ENCODE peak calls at places on chromosomes 2 and 18, in four cellular contexts. K is body of pancreas, L is aorta, D is thoracic aorta. N is an unnamed sample. For H3K36me3 and H3K4me1, the result is how much of the 10 kb centered on the place peaks cover.

GRCh38 chr18:42583197-42583776 is 532.2 kb downstream of the RIT2 start:
- DNase-seq in K (no peak), D (no peak), L (no peak), N (no peak)

GRCh38 chr2:3377279-3377611 is 373 bp downstream of the EIPR1 start:
- DNase-seq in D (no peak), K (peak), L (no peak), N (no peak)

GRCh38 chr2:9990735-9991134 is 39.2 kb downstream of the GRHL1 start:
- DNase-seq in K (peak), L (no peak), D (no peak), N (no peak)

GRCh38 chr2:54107455-54107764 is 8.0 kb upstream of the ACYP2 start:
- DNase-seq in K (no peak), D (no peak), L (no peak), N (no peak)

GRCh38 chr18:14974088-14974487 is 226.1 kb downstream of the ANKRD30B start:
- DNase-seq in L (no peak), D (no peak), K (no peak), N (no peak)

GRCh38 chr2:132676999-132677398 is 7.0 kb upstream of the LYPD1 start:
- DNase-seq in K (no peak), L (no peak), D (no peak), N (no peak)

GRCh38 chr2:165536861-165537499 is 67.5 kb downstream of the CSRNP3 start:
- DNase-seq in D (no peak), L (no peak), K (no peak), N (no peak)

GRCh38 chr2:170271340-170271739 is 93.4 kb downstream of the MYO3B start:
- DNase-seq in D (no peak), L (no peak), K (no peak), N (no peak)

GRCh38 chr2:43318791-43319190 is 92.4 kb upstream of the ZFP36L2 start:
- DNase-seq in D (no peak), K (no peak), L (no peak), N (no peak)

GRCh38 chr2:113272463-113272862 is 6.3 kb downstream of the PAX8 start:
- DNase-seq in D (no peak), L (no peak), K (no peak), N (no peak)

GRCh38 chr2:173402405-173402974 is 47.8 kb downstream of the CDCA7 start:
- DNase-seq in K (peak), L (peak), D (peak), N (no peak)

GRCh38 chr2:65265090-65266045 is 37.7 kb downstream of the ACTR2 start:
- DNase-seq in D (no peak), K (peak), L (no peak), N (no peak)

GRCh38 chr18:25349131-25349925 is 2.6 kb downstream of the ZNF521 start:
- DNase-seq in K (no peak), D (no peak), L (peak), N (no peak)

DNA sequence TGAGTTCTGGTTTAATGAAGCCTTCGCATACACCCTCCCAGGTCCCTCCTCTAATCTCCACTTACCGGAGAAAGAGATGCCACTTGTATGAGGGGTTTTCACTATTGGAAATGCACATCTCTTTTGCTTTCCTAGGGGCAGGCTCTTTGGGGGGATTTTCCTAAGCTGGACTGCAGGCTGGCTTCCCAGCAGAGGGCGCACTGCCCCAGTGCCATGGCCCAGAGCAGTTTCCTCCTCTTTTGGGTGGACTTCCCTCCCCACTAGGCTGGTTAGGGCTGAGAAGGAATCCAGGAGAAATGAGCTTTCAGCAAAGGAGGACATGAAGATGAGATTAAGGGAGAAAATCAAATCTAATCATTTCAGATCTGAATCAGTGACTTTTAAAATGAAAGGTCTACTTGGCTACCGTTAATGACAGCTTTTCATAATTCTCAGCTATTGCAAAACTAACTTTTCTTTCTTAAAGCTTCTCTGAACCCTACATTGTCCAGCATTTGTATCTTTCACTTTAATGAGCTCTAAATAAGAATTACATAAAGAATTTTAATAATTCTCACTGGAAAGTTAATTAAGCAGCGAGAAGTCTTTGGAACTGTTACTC is 784.1 kb upstream of the FANCL start:
- DNase-seq in L (no peak), K (peak), D (no peak), N (no peak)
- H3K4me3 ChIP-seq in L (no peak), K (no peak), D (no peak), N (no peak)

GRCh38 chr18:673317-673716 is 15.9 kb downstream of the TYMS start:
- DNase-seq in D (no peak), L (no peak), K (no peak), N (no peak)

GRCh38 chr18:669077-669476 is 11.6 kb downstream of the TYMS start:
- DNase-seq in D (no peak), K (no peak), L (no peak), N (no peak)

GRCh38 chr18:670456-670996 is 13.1 kb downstream of the TYMS start:
- DNase-seq in K (no peak), D (no peak), L (no peak), N (no peak)

GRCh38 chr18:673769-674168 is 16.3 kb downstream of the TYMS start:
- DNase-seq in D (no peak), K (no peak), L (no peak), N (no peak)

DNA sequence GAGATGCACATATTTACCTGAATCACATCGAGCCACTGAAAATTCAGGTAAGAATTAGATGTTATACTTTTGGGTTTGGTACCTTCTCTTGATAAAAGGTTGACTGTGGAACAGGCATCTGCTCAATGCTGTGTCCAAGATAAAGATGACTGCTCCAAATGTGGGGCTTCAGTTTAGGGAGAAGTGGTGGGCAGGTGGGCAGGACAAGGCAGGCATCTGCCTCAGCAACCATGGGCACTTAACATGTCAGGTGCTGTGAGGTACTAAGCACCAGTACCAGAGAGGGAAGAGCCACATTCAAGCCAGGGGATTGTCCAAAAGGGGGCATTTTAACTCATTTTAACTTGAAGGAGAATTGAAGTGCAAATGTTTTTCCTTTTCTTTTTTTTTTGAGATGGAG is 14.0 kb downstream of the TYMS start:
- DNase-seq in L (no peak), K (no peak), D (no peak), N (no peak)
- H3K36me3 ChIP-seq in L (under half), K (under half), D (under half), N (under half)

GRCh38 chr2:188884552-188884951 is 89.6 kb upstream of the COL3A1 start:
- DNase-seq in D (no peak), K (no peak), L (no peak), N (no peak)

GRCh38 chr2:188881434-188881833 is 92.7 kb upstream of the COL3A1 start:
- DNase-seq in K (no peak), L (no peak), D (no peak), N (no peak)

GRCh38 chr2:188889187-188889586 is 85.0 kb upstream of the COL3A1 start:
- DNase-seq in K (no peak), L (no peak), D (no peak), N (no peak)

DNA sequence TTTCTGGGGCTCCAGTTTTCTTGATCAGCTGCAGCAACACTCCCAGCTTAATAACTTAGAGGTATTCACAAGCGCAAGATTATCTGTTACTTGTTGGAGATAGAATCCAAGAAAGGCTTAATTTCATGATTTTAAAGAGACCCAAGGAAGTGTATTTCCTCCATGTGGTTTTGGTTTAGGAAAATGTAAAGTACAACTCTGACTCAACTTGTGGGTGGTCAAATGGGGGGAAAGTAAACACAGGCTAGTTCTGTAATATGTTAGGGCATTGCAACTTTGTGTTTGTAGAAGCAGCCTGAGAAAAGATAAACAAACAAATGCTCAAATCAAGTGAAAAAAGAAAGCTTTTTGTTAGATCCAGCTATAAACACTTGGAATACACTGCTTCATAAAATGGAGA is 90.1 kb upstream of the COL3A1 start:
- DNase-seq in D (no peak), L (no peak), K (no peak), N (no peak)
- H3K4me1 ChIP-seq in D (under half), L (under half), K (under half), N (under half)

GRCh38 chr2:191030521-191031154 is 16.7 kb upstream of the STAT1 start:
- DNase-seq in L (no peak), K (peak), D (no peak), N (no peak)
- H3K4me3 ChIP-seq in L (no peak), K (no peak), D (peak), N (no peak)

DNA sequence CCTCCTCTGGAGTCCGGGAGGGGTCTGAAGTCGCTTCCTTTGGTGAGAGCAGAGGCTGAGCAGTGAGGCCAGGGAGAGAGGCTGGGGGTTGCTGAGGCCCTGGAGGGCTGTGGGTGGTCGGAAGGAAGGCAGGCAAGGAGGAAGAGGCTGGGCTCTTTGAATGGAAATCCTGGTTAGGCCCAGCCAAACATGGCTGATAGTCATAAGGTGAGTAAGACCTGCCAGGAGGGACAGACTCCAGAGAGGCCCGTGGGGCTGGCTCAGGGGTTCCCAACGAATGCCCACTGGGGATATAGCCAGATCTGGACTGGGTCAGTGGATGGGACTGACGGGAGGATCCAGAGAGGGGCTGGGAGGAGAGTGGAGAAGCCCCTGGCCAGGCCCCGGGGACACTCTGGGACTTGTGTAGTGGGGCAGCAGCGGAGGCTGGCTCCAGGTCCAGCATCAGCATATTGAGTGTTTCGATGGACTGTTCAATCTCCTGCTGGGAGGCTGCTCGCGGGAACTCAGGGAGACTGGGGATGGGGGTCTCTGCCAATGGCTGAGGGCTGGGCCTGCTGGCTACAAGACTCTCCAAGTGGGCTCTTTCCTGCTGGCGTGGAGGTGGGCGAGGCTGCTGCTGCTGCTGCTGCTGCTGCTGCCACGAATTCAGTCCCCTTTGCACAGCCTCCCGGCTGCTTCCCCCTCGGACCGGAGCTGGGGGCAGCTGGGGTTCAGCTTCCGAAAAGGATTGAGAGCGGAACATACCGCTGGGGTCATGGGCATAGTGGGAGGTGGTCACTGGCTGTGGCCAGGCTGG is 155.0 kb downstream of the TNS1 start:
- DNase-seq in L (peak), K (no peak), D (no peak), N (no peak)
- H3K36me3 ChIP-seq in L (under half), K (under half), D (half or more), N (under half)

GRCh38 chr2:177078416-177078815 is 134.2 kb upstream of the HNRNPA3 start:
- DNase-seq in K (peak), D (no peak), L (no peak), N (no peak)

GRCh38 chr2:177077778-177078177 is 134.8 kb upstream of the HNRNPA3 start:
- DNase-seq in L (no peak), D (no peak), K (no peak), N (no peak)

GRCh38 chr2:177080746-177081145 is 131.8 kb upstream of the HNRNPA3 start:
- DNase-seq in L (no peak), D (no peak), K (no peak), N (no peak)

GRCh38 chr2:177076636-177077179 is 135.9 kb upstream of the HNRNPA3 start:
- DNase-seq in D (no peak), K (no peak), L (no peak), N (no peak)

GRCh38 chr2:177078843-177079242 is 133.8 kb upstream of the HNRNPA3 start:
- DNase-seq in K (no peak), D (no peak), L (no peak), N (no peak)
- H3K4me1 ChIP-seq in K (under half), D (under half), L (under half), N (under half)

N was measured in esophagus squamous epithelium.